ENCODE peak calls at places on chromosomes 7 and 10, in five cellular contexts. N is cardiac muscle cell, C is heart right ventricle, A is endodermal cell, H is lung. D is an unnamed sample.

GRCh38 chr10:84172435-84173356 is 905 bp upstream of the GPR15LG start:
- DNase-seq in N (no peak), C (no peak), A (peak; percentile 32), H (peak; percentile 19), D (peak; percentile 91)

GRCh38 chr7:94088560-94088959 is 84.4 kb upstream of the BET1 start:
- DNase-seq in N (no peak), C (no peak), A (no peak), H (no peak), D (no peak)

GRCh38 chr7:503046-503574 is 16.5 kb downstream of the PDGFA start:
- DNase-seq in N (no peak), C (no peak), A (no peak), H (no peak), D (no peak)

GRCh38 chr10:3122486-3123205 is 49.9 kb downstream of the PITRM1 start:
- DNase-seq in N (no peak), C (no peak), A (no peak), H (no peak), D (no peak)

GRCh38 chr10:9209105-9209798 is 1154.8 kb downstream of the GATA3 start:
- DNase-seq in N (peak; percentile 75), C (peak; percentile 44), A (peak; percentile 94), H (peak; percentile 65), D (no peak)

GRCh38 chr7:604038-604883 is 84.6 kb upstream of the PDGFA start:
- DNase-seq in N (no peak), C (peak; percentile 77), A (peak; percentile 67), H (peak; percentile 77), D (peak; percentile 95)

GRCh38 chr7:1591876-1592275 is 22.0 kb upstream of the PSMG3 start:
- DNase-seq in N (no peak), C (no peak), A (peak; percentile 38), H (no peak), D (no peak)

GRCh38 chr10:77874872-77875271 is 51.7 kb downstream of the DLG5 start:
- DNase-seq in N (no peak), C (no peak), A (no peak), H (no peak), D (no peak)

GRCh38 chr10:87634311-87634710 is 25.4 kb upstream of the PAPSS2 start:
- DNase-seq in N (no peak), C (no peak), A (no peak), H (no peak), D (peak; percentile 78)

GRCh38 chr10:47009215-47009838 is 98.1 kb downstream of the PTPN20 start:
- DNase-seq in N (no peak), C (no peak), A (no peak), H (no peak), D (no peak)

GRCh38 chr7:92421676-92422435 is 25.4 kb upstream of the GATAD1 start:
- DNase-seq in N (peak; percentile 73), C (no peak), A (no peak), H (no peak), D (no peak)

GRCh38 chr10:99292159-99292558 is 37.0 kb upstream of the CNNM1 start:
- DNase-seq in N (no peak), C (no peak), A (no peak), H (no peak), D (no peak)

GRCh38 chr10:90451283-90451682 is 406.6 kb downstream of the HTR7 start:
- DNase-seq in N (no peak), C (no peak), A (no peak), H (no peak), D (no peak)

GRCh38 chr7:132488634-132489302 is 87.5 kb downstream of the PLXNA4 start:
- DNase-seq in N (no peak), C (no peak), A (no peak), H (no peak), D (no peak)

GRCh38 chr7:25495342-25495855 is 267.1 kb upstream of the NPVF start:
- DNase-seq in N (peak; percentile 52), C (peak; percentile 11), A (peak; percentile 66), H (no peak), D (no peak)

GRCh38 chr7:128915271-128915819 is 4.8 kb upstream of the KCP start:
- DNase-seq in N (no peak), C (no peak), A (peak; percentile 53), H (no peak), D (no peak)

GRCh38 chr7:137243741-137244140 is 99.8 kb downstream of the PTN start:
- DNase-seq in N (no peak), C (no peak), A (no peak), H (no peak), D (no peak)

GRCh38 chr7:44631458-44632115 is 25.2 kb downstream of the OGDH start:
- DNase-seq in N (no peak), C (no peak), A (no peak), H (no peak), D (no peak)

GRCh38 chr7:44634187-44634838 is 27.9 kb downstream of the OGDH start:
- DNase-seq in N (no peak), C (no peak), A (no peak), H (no peak), D (no peak)

GRCh38 chr7:44633254-44634186 is 27.1 kb downstream of the OGDH start:
- DNase-seq in N (no peak), C (peak; percentile 52), A (no peak), H (peak; percentile 71), D (no peak)

GRCh38 chr7:44630791-44631457 is 24.5 kb downstream of the OGDH start:
- DNase-seq in N (no peak), C (no peak), A (no peak), H (no peak), D (no peak)

DNA sequence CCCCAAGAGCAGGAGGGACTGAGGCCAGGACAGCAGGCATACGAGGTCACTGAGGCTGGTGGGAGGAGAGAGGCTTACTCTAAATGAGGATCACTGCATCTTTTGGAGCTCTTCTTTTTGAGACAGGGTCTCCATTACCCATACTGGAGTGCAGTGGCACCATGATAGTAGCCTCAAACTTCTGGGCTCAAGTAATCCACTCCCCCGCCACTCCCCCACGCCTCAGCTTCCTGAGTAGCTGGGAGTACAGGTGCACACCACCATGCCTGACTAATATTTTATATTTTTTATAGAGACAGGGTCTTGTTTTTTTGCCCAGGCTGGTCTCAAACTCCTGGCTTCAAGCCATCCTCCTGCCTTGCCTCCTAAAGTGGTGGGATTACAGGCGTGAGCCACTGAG is 25.8 kb downstream of the OGDH start:
- DNase-seq in N (no peak), C (no peak), A (no peak), H (no peak), D (no peak)
- H3K27ac ChIP-seq in N (no peak overlapping the region), C (peak overlapping the region; percentile 85), A (peak overlapping the region; percentile 16), H (peak overlapping the region; percentile 72), D (peak overlapping the region; percentile 64)

GRCh38 chr10:101775273-101776131 is at the start of gene FGF8:
- DNase-seq in N (peak; percentile 54), C (no peak), A (peak; percentile 68), H (no peak), D (no peak)

GRCh38 chr10:101772895-101773761 is 2.8 kb downstream of the FGF8 start:
- DNase-seq in N (no peak), C (no peak), A (peak; percentile 57), H (no peak), D (no peak)

GRCh38 chr10:101773923-101774588 is 1.9 kb downstream of the FGF8 start:
- DNase-seq in N (no peak), C (no peak), A (peak; percentile 60), H (no peak), D (no peak)

GRCh38 chr10:101772017-101772894 is 3.7 kb downstream of the FGF8 start:
- DNase-seq in N (no peak), C (no peak), A (peak; percentile 51), H (no peak), D (no peak)

DNA sequence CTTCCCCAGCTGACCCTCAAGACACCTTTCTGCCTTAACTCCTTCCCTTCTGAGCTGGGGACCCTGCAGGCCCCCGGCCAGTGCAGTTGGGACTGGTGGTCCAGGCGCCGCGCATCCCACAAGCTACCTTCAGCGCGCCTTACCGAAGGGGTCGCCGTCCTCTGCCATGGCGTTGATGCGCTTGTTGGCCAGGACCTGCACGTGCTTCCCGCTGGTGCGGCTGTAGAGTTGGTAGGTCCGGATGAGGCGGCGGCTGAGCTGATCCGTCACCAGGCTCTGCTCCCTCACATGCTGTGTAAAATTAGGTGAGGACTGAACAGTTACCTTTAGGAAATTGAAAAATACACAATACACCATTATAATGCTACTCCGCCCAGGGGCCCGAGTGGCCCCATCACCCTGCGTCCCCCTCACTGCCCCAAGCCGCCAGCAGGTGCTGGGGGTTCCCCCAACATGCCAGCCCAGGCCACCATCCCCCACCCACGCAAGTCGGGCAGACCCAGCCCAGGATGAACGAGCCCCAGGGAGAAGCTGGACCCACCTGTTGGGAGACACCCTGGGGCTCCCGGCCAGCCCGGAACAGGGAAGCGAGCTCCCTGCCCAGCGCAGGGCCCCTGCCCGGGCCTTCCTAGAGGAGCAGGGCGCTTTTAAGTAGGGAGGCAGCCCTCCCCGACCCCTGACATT is 1.2 kb downstream of the FGF8 start:
- DNase-seq in N (no peak), C (no peak), A (peak; percentile 83), H (no peak), D (no peak)
- H3K27me3 ChIP-seq in N (peaks cover 39% of the 10 kb centered on the region), C (peaks cover 19% of the 10 kb centered on the region), A (peaks cover 10% of the 10 kb centered on the region), H (no peaks in the 10 kb centered on the region), D (peaks cover 64% of the 10 kb centered on the region)

DNA sequence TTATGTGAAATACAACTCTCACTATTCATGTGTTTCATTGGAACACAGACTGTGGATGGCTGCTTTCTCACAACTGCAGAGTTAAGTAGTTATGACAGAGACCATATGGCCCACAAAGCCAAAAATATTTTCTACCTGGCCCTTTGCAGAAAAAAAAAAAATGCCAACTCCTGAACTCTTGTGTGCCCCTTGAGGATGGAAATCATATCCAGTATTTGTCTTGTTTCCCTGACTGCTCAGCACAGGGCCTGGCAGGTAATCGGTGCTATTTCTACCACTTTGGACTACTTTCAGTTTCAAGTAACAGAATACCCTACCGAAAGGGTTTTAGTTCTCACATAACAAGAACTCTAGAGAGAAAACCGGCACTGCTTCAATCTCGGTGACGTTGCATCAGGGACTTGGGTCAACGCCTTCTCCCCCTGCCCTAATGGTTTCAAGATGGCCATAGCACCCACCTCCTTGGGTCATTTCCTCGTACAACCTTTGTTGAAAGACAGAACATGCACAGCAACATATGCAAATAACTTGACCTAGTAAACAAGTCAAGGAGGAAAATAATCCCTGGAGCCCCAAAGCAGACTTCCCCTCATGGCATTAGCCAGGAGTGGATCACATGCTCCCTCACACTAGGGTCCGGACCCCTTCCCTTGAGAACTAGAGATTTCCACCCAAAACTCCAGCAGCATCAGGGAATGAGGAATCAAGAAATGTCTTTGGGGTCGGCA is 11.8 kb upstream of the GPNMB start:
- DNase-seq in N (no peak), C (no peak), A (no peak), H (no peak), D (peak; percentile 66)
- TF ChIP-seq CTCF in N (no peak), C (no peak), A (no peak), H (no peak), D (no peak)

DNA sequence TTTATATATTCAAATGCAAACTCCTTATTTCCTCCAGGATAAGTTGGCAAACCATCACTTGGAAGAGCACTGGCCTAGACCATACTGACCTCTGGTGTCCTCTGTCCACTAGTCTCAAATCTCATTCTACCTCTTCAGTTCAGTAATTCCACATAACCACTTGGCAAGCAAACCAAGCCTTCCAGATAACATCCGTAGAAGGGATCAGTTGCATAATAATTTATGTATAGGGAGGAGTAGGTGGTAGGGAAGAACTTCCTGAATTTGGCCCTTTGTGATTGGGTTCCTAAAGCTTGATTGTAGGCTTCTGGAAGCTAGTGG is 55.0 kb downstream of the WAC start:
- DNase-seq in N (peak; percentile 45), C (no peak), A (no peak), H (no peak), D (no peak)
- H3K27ac ChIP-seq in N (peak overlapping the region; percentile 57), C (peak overlapping the region; percentile 13), A (no peak overlapping the region), H (no peak overlapping the region), D (peak overlapping the region; percentile 33)

D was measured in esophagus muscularis mucosa.